ENCODE peak calls at places on chromosomes 16 and 17, in nine cellular contexts. Y is cardiac fibroblast, W is Caco-2, P is lower lobe of right lung, F is HAP-1, R is uterus, H is heart right ventricle, U is mucosa of descending colon, E is skeletal muscle cell. V is an unnamed sample.

GRCh38 chr16:12573300-12573699 is 230.4 kb downstream of the CPPED1 start:
- DNase-seq in Y (no peak), W (no peak), P (no peak), F (no peak), R (no peak), H (no peak), U (peak), E (no peak), V (no peak)

GRCh38 chr16:3283525-3284447 is 495 bp downstream of the ZNF263 start:
- DNase-seq in Y (peak), W (no peak), P (no peak), F (no peak), R (no peak), H (no peak), U (peak), E (no peak), V (no peak)

GRCh38 chr16:28931801-28932225 is at the start of gene CD19:
- DNase-seq in Y (no peak), W (no peak), P (no peak), F (no peak), R (no peak), H (no peak), U (no peak), E (no peak), V (no peak)

GRCh38 chr17:29949708-29950107 is 8.3 kb downstream of the EFCAB5 start:
- DNase-seq in Y (no peak), W (no peak), P (no peak), F (peak), R (no peak), H (no peak), U (no peak), E (no peak), V (no peak)

GRCh38 chr16:80014241-80014939 is 413.9 kb upstream of the MAF start:
- DNase-seq in Y (no peak), W (peak), P (no peak), F (no peak), R (no peak), H (no peak), U (no peak), E (no peak), V (no peak)

GRCh38 chr17:10729334-10730193 is at the start of gene TMEM220:
- DNase-seq in Y (peak), W (no peak), P (peak), F (peak), R (peak), H (peak), U (peak), E (peak), V (peak)

GRCh38 chr16:80544326-80544725 is 3.5 kb downstream of the DYNLRB2 start:
- DNase-seq in Y (no peak), W (no peak), P (no peak), F (no peak), R (no peak), H (no peak), U (no peak), E (no peak), V (no peak)

GRCh38 chr16:30903596-30903995 is 7.2 kb downstream of the CTF1 start:
- DNase-seq in Y (peak), W (no peak), P (peak), F (no peak), R (no peak), H (peak), U (peak), E (no peak), V (no peak)

GRCh38 chr17:60079401-60079861 is 710 bp upstream of the HEATR6 start:
- DNase-seq in Y (peak), W (peak), P (no peak), F (no peak), R (no peak), H (no peak), U (no peak), E (no peak), V (no peak)
- H3K4me3 ChIP-seq in Y (peak), W (peak), P (peak), F (peak), R (peak), H (peak), U (peak), E (peak), V (peak)

GRCh38 chr16:89113152-89113547 is 19.5 kb downstream of the ACSF3 start:
- DNase-seq in Y (no peak), W (no peak), P (no peak), F (no peak), R (no peak), H (no peak), U (no peak), E (no peak), V (no peak)
- H3K4me3 ChIP-seq in Y (no peak), W (no peak), P (no peak), F (no peak), R (no peak), H (no peak), U (no peak), E (no peak), V (no peak)

GRCh38 chr16:27489421-27489820 is 60.3 kb downstream of the GTF3C1 start:
- DNase-seq in Y (no peak), W (no peak), P (no peak), F (no peak), R (no peak), H (no peak), U (no peak), E (no peak), V (no peak)

GRCh38 chr16:27486344-27486743 is 63.4 kb downstream of the GTF3C1 start:
- DNase-seq in Y (no peak), W (no peak), P (no peak), F (no peak), R (no peak), H (no peak), U (no peak), E (no peak), V (no peak)

GRCh38 chr16:27485126-27485525 is 64.6 kb downstream of the GTF3C1 start:
- DNase-seq in Y (no peak), W (no peak), P (no peak), F (no peak), R (no peak), H (no peak), U (no peak), E (no peak), V (no peak)

GRCh38 chr16:27485811-27486210 is 63.9 kb downstream of the GTF3C1 start:
- DNase-seq in Y (no peak), W (no peak), P (no peak), F (no peak), R (no peak), H (no peak), U (no peak), E (no peak), V (no peak)

DNA sequence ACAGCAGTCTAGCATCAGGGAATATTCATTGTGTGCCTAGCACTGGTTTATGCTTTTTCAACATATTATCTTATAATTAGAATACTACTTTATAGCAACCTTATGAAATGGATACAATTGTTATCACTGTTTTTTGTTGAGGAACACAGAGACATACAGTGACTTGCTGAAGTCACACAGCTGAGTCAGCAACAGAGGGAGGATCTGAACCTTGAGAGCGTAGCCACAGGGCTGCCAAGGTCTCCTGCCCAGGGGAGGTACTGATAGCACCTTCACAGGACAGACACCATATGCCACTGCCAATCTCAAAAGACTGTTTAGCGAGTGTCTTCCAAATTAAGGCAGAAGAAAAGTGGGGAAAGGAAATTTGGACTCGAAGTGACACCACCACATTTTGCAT is 63.0 kb downstream of the GTF3C1 start:
- DNase-seq in Y (no peak), W (no peak), P (no peak), F (no peak), R (no peak), H (no peak), U (no peak), E (no peak), V (no peak)
- H3K4me3 ChIP-seq in Y (no peak), W (no peak), P (no peak), F (no peak), R (no peak), H (no peak), U (no peak), E (no peak), V (no peak)

DNA sequence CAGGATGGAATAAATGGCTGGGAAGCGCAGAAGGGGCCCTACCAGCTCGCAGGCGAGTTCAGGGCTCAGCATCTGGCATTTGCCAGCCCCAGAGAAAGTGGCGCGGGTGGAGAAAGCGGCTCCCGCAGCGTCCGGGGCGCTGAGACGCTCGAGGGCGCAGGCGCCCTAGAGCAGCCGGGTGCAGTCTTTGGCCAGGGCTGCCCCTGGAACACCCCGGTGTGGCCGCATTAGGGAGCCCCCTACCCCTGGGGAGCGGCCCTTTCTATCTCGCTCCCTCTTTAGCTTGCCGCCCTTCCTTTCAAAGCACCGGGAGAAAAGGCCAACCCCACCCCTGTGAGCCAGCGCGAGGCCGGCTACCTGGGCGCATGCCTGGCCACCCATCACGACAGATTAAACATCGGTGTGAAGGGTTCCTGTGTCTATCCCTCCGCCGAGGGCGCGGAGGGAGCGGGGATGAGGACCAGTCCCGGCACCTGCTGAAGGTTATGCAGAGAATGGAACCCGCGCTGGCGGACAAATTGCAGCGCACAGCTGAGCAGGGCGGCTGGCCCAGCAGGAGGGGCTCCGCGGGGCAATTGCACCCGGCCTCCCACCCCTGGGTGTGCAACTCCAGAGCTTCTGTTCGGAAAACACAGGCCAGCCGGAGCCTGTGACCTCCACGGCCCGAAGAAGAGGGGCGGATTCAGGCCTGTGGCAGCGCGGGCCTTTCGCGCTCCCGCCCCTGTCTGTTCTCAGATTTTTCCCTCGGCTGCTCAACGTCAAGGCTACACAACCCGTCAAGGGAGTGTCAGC is 15.6 kb upstream of the FOXF1 start:
- DNase-seq in Y (no peak), W (no peak), P (no peak), F (no peak), R (no peak), H (no peak), U (no peak), E (no peak), V (no peak)
- H3K4me3 ChIP-seq in Y (no peak), W (no peak), P (peak), F (no peak), R (no peak), H (no peak), U (no peak), E (no peak), V (no peak)

GRCh38 chr16:88856122-88856827 is 472 bp downstream of the GALNS start:
- DNase-seq in Y (no peak), W (peak), P (peak), F (no peak), R (peak), H (no peak), U (peak), E (no peak), V (no peak)
- H3K4me3 ChIP-seq in Y (peak), W (peak), P (peak), F (peak), R (peak), H (peak), U (peak), E (peak), V (peak)

GRCh38 chr16:61277849-61278248 is 758.4 kb downstream of the CDH8 start:
- DNase-seq in Y (no peak), W (no peak), P (no peak), F (no peak), R (no peak), H (no peak), U (no peak), E (no peak), V (no peak)

GRCh38 chr16:61274211-61274610 is 762.0 kb downstream of the CDH8 start:
- DNase-seq in Y (no peak), W (no peak), P (no peak), F (no peak), R (no peak), H (no peak), U (no peak), E (no peak), V (no peak)
- H3K4me3 ChIP-seq in Y (no peak), W (no peak), P (no peak), F (no peak), R (no peak), H (no peak), U (no peak), E (no peak), V (no peak)